ENCODE peak calls at places on chromosome 12, in five cellular contexts. One of them, this sample, is unnamed.

GRCh38 chr12:25958254-25959068 is at the start of gene RASSF8:
- DNase-seq in iPS DF 6.9: peak; percentile 29
- DNase-seq in astrocyte: peak; percentile 49
- DNase-seq in neuronal stem cell: peak; percentile 81
- DNase-seq in Caco-2: peak; percentile 65
- DNase-seq in this sample: peak; percentile 98

GRCh38 chr12:52307836-52308806 is 13.1 kb downstream of the KRT83 start:
- DNase-seq in iPS DF 6.9: no peak
- DNase-seq in astrocyte: peak; percentile 34
- DNase-seq in neuronal stem cell: peak; percentile 64
- DNase-seq in Caco-2: peak; percentile 77
- DNase-seq in this sample: peak; percentile 95

GRCh38 chr12:131033886-131034482 is 80.3 kb downstream of the ADGRD1 start:
- DNase-seq in iPS DF 6.9: no peak
- DNase-seq in astrocyte: no peak
- DNase-seq in neuronal stem cell: no peak
- DNase-seq in Caco-2: no peak
- DNase-seq in this sample: peak; percentile 31

GRCh38 chr12:106684497-106684896 is 90.0 kb upstream of the RIC8B start:
- DNase-seq in iPS DF 6.9: no peak
- DNase-seq in astrocyte: no peak
- DNase-seq in neuronal stem cell: no peak
- DNase-seq in Caco-2: no peak
- DNase-seq in this sample: no peak

GRCh38 chr12:52527121-52527800 is 7.1 kb upstream of the KRT5 start:
- DNase-seq in iPS DF 6.9: no peak
- DNase-seq in astrocyte: no peak
- DNase-seq in neuronal stem cell: no peak
- DNase-seq in Caco-2: no peak
- DNase-seq in this sample: no peak

GRCh38 chr12:6056406-6057211 is 67.9 kb downstream of the VWF start:
- DNase-seq in iPS DF 6.9: no peak
- DNase-seq in astrocyte: no peak
- DNase-seq in neuronal stem cell: no peak
- DNase-seq in Caco-2: peak; percentile 85
- DNase-seq in this sample: peak; percentile 55

GRCh38 chr12:91225316-91225715 is 42.7 kb upstream of the DCN start:
- DNase-seq in iPS DF 6.9: no peak
- DNase-seq in astrocyte: peak; percentile 18
- DNase-seq in neuronal stem cell: no peak
- DNase-seq in Caco-2: no peak
- DNase-seq in this sample: no peak

GRCh38 chr12:11228268-11228879 is 41.1 kb downstream of the PRB3 start:
- DNase-seq in iPS DF 6.9: peak; percentile 73
- DNase-seq in astrocyte: peak; percentile 2
- DNase-seq in neuronal stem cell: peak; percentile 47
- DNase-seq in Caco-2: peak; percentile 71
- DNase-seq in this sample: peak; percentile 21

GRCh38 chr12:103505371-103506236 is 9.8 kb upstream of the C12orf42 start:
- DNase-seq in iPS DF 6.9: no peak
- DNase-seq in astrocyte: no peak
- DNase-seq in neuronal stem cell: no peak
- DNase-seq in Caco-2: no peak
- DNase-seq in this sample: no peak

GRCh38 chr12:101490286-101490920 is 15.3 kb downstream of the SPIC start:
- DNase-seq in iPS DF 6.9: peak; percentile 50
- DNase-seq in astrocyte: no peak
- DNase-seq in neuronal stem cell: peak; percentile 12
- DNase-seq in Caco-2: peak; percentile 44
- DNase-seq in this sample: no peak

GRCh38 chr12:121783771-121784170 is 9.7 kb downstream of the RHOF start:
- DNase-seq in iPS DF 6.9: no peak
- DNase-seq in astrocyte: no peak
- DNase-seq in neuronal stem cell: no peak
- DNase-seq in Caco-2: no peak
- DNase-seq in this sample: no peak

GRCh38 chr12:123686636-123687190 is 15.8 kb downstream of the TCTN2 start:
- DNase-seq in iPS DF 6.9: no peak
- DNase-seq in astrocyte: no peak
- DNase-seq in neuronal stem cell: no peak
- DNase-seq in Caco-2: no peak
- DNase-seq in this sample: no peak

GRCh38 chr12:6965026-6965661 is 5.3 kb downstream of the PHB2 start:
- DNase-seq in iPS DF 6.9: no peak
- DNase-seq in astrocyte: peak; percentile 55
- DNase-seq in neuronal stem cell: peak; percentile 81
- DNase-seq in Caco-2: peak; percentile 91
- DNase-seq in this sample: peak; percentile 98

GRCh38 chr12:64650762-64651161 is 40.5 kb downstream of the RASSF3 start:
- DNase-seq in iPS DF 6.9: no peak
- DNase-seq in astrocyte: peak; percentile 26
- DNase-seq in neuronal stem cell: no peak
- DNase-seq in Caco-2: no peak
- DNase-seq in this sample: peak; percentile 82

GRCh38 chr12:113788020-113788856 is 177.9 kb downstream of the RBM19 start:
- DNase-seq in iPS DF 6.9: no peak
- DNase-seq in astrocyte: no peak
- DNase-seq in neuronal stem cell: no peak
- DNase-seq in Caco-2: no peak
- DNase-seq in this sample: no peak

GRCh38 chr12:54977155-54977554 is 7.4 kb downstream of the TESPA1 start:
- DNase-seq in iPS DF 6.9: no peak
- DNase-seq in astrocyte: peak; percentile 82
- DNase-seq in neuronal stem cell: no peak
- DNase-seq in Caco-2: no peak
- DNase-seq in this sample: no peak

GRCh38 chr12:77153706-77154105 is 88.3 kb upstream of the E2F7 start:
- DNase-seq in iPS DF 6.9: no peak
- DNase-seq in astrocyte: no peak
- DNase-seq in neuronal stem cell: no peak
- DNase-seq in Caco-2: no peak
- DNase-seq in this sample: no peak

GRCh38 chr12:91178139-91178561 is 4.5 kb downstream of the DCN start:
- DNase-seq in iPS DF 6.9: no peak
- DNase-seq in astrocyte: peak; percentile 8
- DNase-seq in neuronal stem cell: no peak
- DNase-seq in Caco-2: no peak
- DNase-seq in this sample: no peak

GRCh38 chr12:75781532-75782046 is 250.0 kb downstream of the PHLDA1 start:
- DNase-seq in iPS DF 6.9: no peak
- DNase-seq in astrocyte: peak; percentile 78
- DNase-seq in neuronal stem cell: no peak
- DNase-seq in Caco-2: no peak
- DNase-seq in this sample: peak; percentile 52

DNA sequence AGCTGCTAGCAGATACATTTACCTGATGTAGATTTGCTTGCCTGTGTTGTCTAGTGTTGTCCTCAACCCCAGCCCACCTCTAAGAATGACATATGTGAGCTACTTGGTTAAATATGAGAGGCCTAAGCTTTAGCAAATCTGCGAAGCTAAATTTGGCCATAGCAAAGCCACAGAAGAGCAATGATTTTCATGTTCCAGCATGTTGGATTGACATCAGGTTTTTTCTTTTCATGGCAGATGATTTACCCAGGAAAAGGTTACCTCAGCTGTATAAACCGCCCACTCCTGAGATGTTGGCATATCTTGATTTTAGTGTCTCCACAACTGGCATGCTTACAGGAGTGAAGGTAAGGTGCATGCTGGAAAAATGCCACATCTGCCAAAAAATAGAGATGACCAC is 36.4 kb upstream of the ATF1 start:
- DNase-seq in iPS DF 6.9: no peak
- DNase-seq in astrocyte: no peak
- DNase-seq in neuronal stem cell: no peak
- DNase-seq in Caco-2: no peak
- DNase-seq in this sample: no peak
- H3K36me3 ChIP-seq in iPS DF 6.9: peaks cover 17% of the 10 kb centered on the region
- H3K36me3 ChIP-seq in astrocyte: peaks cover 42% of the 10 kb centered on the region
- H3K36me3 ChIP-seq in neuronal stem cell: peaks cover 98% of the 10 kb centered on the region
- H3K36me3 ChIP-seq in Caco-2: peaks cover 15% of the 10 kb centered on the region
- H3K36me3 ChIP-seq in this sample: peaks cover 28% of the 10 kb centered on the region

GRCh38 chr12:119687344-119687865 is 19.5 kb downstream of the PRKAB1 start:
- DNase-seq in iPS DF 6.9: no peak
- DNase-seq in astrocyte: no peak
- DNase-seq in neuronal stem cell: no peak
- DNase-seq in Caco-2: no peak
- DNase-seq in this sample: peak; percentile 45
- H3K36me3 ChIP-seq in iPS DF 6.9: peaks cover 8% of the 10 kb centered on the region
- H3K36me3 ChIP-seq in astrocyte: no peaks in the 10 kb centered on the region
- H3K36me3 ChIP-seq in neuronal stem cell: peaks cover 69% of the 10 kb centered on the region
- H3K36me3 ChIP-seq in Caco-2: no peaks in the 10 kb centered on the region
- H3K36me3 ChIP-seq in this sample: no peaks in the 10 kb centered on the region

DNA sequence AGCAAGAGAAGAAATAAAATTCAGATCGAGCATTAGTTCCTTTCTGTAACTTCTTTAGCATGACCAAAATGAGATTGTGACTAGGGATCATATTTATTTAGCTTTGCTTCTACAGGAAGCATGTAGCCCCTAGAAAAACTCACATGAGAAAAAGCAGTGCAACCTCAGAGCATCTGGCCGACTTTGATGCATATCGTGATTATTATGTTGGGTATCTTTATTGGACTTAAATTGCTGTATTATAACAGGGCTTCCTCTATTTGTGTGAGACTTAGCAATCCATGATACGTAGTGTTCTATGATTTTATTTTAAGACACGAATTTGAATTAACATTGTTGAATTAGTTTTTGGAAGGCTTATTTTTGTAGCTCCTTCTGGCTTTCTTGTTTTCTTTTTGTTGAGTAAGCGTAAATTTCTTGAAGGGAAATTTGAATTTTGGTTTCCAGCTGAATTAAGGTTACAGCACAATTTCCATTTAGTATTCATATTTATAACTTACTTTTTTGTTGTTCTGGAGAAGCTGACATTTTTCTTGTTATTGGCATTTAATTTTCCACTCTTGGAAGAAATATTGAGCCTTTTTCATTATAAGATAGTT is 33.9 kb downstream of the WASHC4 start:
- DNase-seq in iPS DF 6.9: no peak
- DNase-seq in astrocyte: no peak
- DNase-seq in neuronal stem cell: no peak
- DNase-seq in Caco-2: no peak
- DNase-seq in this sample: no peak
- H3K36me3 ChIP-seq in iPS DF 6.9: no peaks in the 10 kb centered on the region
- H3K36me3 ChIP-seq in astrocyte: peaks cover 51% of the 10 kb centered on the region
- H3K36me3 ChIP-seq in neuronal stem cell: peaks cover 97% of the 10 kb centered on the region
- H3K36me3 ChIP-seq in Caco-2: peaks cover 1% of the 10 kb centered on the region
- H3K36me3 ChIP-seq in this sample: peaks cover 55% of the 10 kb centered on the region

GRCh38 chr12:868722-869121 is 80.8 kb downstream of the RAD52 start:
- DNase-seq in iPS DF 6.9: peak; percentile 1
- DNase-seq in astrocyte: no peak
- DNase-seq in neuronal stem cell: no peak
- DNase-seq in Caco-2: no peak
- DNase-seq in this sample: no peak
- H3K36me3 ChIP-seq in iPS DF 6.9: peaks cover 9% of the 10 kb centered on the region
- H3K36me3 ChIP-seq in astrocyte: peaks cover 35% of the 10 kb centered on the region
- H3K36me3 ChIP-seq in neuronal stem cell: peaks cover 100% of the 10 kb centered on the region
- H3K36me3 ChIP-seq in Caco-2: peaks cover 2% of the 10 kb centered on the region
- H3K36me3 ChIP-seq in this sample: peaks cover 60% of the 10 kb centered on the region

GRCh38 chr12:50089730-50090129 is 4.6 kb downstream of the SMARCD1 start:
- DNase-seq in iPS DF 6.9: no peak
- DNase-seq in astrocyte: no peak
- DNase-seq in neuronal stem cell: no peak
- DNase-seq in Caco-2: no peak
- DNase-seq in this sample: no peak

GRCh38 chr12:50087995-50088394 is 2.9 kb downstream of the SMARCD1 start:
- DNase-seq in iPS DF 6.9: no peak
- DNase-seq in astrocyte: peak; percentile 31
- DNase-seq in neuronal stem cell: no peak
- DNase-seq in Caco-2: no peak
- DNase-seq in this sample: peak; percentile 95

GRCh38 chr12:50087159-50087558 is 2.0 kb downstream of the SMARCD1 start:
- DNase-seq in iPS DF 6.9: no peak
- DNase-seq in astrocyte: no peak
- DNase-seq in neuronal stem cell: no peak
- DNase-seq in Caco-2: no peak
- DNase-seq in this sample: no peak

GRCh38 chr12:50090391-50090790 is 5.2 kb downstream of the SMARCD1 start:
- DNase-seq in iPS DF 6.9: no peak
- DNase-seq in astrocyte: no peak
- DNase-seq in neuronal stem cell: no peak
- DNase-seq in Caco-2: no peak
- DNase-seq in this sample: no peak

GRCh38 chr12:50088577-50089335 is 3.6 kb downstream of the SMARCD1 start:
- DNase-seq in iPS DF 6.9: no peak
- DNase-seq in astrocyte: peak; percentile 27
- DNase-seq in neuronal stem cell: no peak
- DNase-seq in Caco-2: peak; percentile 82
- DNase-seq in this sample: no peak
- H3K36me3 ChIP-seq in iPS DF 6.9: peaks cover 27% of the 10 kb centered on the region
- H3K36me3 ChIP-seq in astrocyte: peaks cover 43% of the 10 kb centered on the region
- H3K36me3 ChIP-seq in neuronal stem cell: peaks cover 79% of the 10 kb centered on the region
- H3K36me3 ChIP-seq in Caco-2: peaks cover 18% of the 10 kb centered on the region
- H3K36me3 ChIP-seq in this sample: peaks cover 57% of the 10 kb centered on the region

GRCh38 chr12:95498968-95499367 is 25.0 kb downstream of the METAP2 start:
- DNase-seq in iPS DF 6.9: no peak
- DNase-seq in astrocyte: no peak
- DNase-seq in neuronal stem cell: no peak
- DNase-seq in Caco-2: no peak
- DNase-seq in this sample: no peak
- H3K36me3 ChIP-seq in iPS DF 6.9: peaks cover 3% of the 10 kb centered on the region
- H3K36me3 ChIP-seq in astrocyte: peaks cover 49% of the 10 kb centered on the region
- H3K36me3 ChIP-seq in neuronal stem cell: peaks cover 98% of the 10 kb centered on the region
- H3K36me3 ChIP-seq in Caco-2: peaks cover 6% of the 10 kb centered on the region
- H3K36me3 ChIP-seq in this sample: peaks cover 72% of the 10 kb centered on the region

This sample was measured in osteoblast.